ENCODE peak calls at places on chromosomes 4 and X, in four cellular contexts. One of them, this sample, is unnamed.

GRCh38 chrX:46531442-46531841 is 13.8 kb downstream of the ZNF674 start:
- DNase-seq in endothelial cell of umbilical vein: no peak
- DNase-seq in GM12878: no peak
- DNase-seq in H1: no peak
- DNase-seq in this sample: no peak

GRCh38 chrX:150565551-150565950 is 2.9 kb upstream of the MTM1 start:
- DNase-seq in endothelial cell of umbilical vein: no peak
- DNase-seq in GM12878: no peak
- DNase-seq in H1: no peak
- DNase-seq in this sample: no peak

GRCh38 chr4:3690576-3691152 is 75.5 kb upstream of the ADRA2C start:
- DNase-seq in endothelial cell of umbilical vein: no peak
- DNase-seq in GM12878: no peak
- DNase-seq in H1: no peak
- DNase-seq in this sample: no peak

GRCh38 chr4:143653031-143653430 is 47.4 kb downstream of the FREM3 start:
- DNase-seq in endothelial cell of umbilical vein: peak; percentile 61
- DNase-seq in GM12878: no peak
- DNase-seq in H1: no peak
- DNase-seq in this sample: no peak

GRCh38 chr4:77465271-77465670 is 140.3 kb upstream of the CXCL13 start:
- DNase-seq in endothelial cell of umbilical vein: no peak
- DNase-seq in GM12878: no peak
- DNase-seq in H1: peak; percentile 49
- DNase-seq in this sample: no peak

GRCh38 chr4:182873726-182874125 is 43.5 kb downstream of the DCTD start:
- DNase-seq in endothelial cell of umbilical vein: no peak
- DNase-seq in GM12878: no peak
- DNase-seq in H1: no peak
- DNase-seq in this sample: no peak

GRCh38 chr4:140743194-140743931 is 12.8 kb downstream of the TBC1D9 start:
- DNase-seq in endothelial cell of umbilical vein: peak; percentile 59
- DNase-seq in GM12878: peak; percentile 58
- DNase-seq in H1: no peak
- DNase-seq in this sample: no peak

GRCh38 chr4:87543835-87544461 is 14.8 kb upstream of the SPARCL1 start:
- DNase-seq in endothelial cell of umbilical vein: peak; percentile 48
- DNase-seq in GM12878: no peak
- DNase-seq in H1: no peak
- DNase-seq in this sample: no peak

GRCh38 chr4:151173751-151174325 is 74.4 kb downstream of the RPS3A start:
- DNase-seq in endothelial cell of umbilical vein: no peak
- DNase-seq in GM12878: no peak
- DNase-seq in H1: no peak
- DNase-seq in this sample: no peak

GRCh38 chrX:132092439-132093065 is 35.3 kb downstream of the FRMD7 start:
- DNase-seq in endothelial cell of umbilical vein: peak; percentile 68
- DNase-seq in GM12878: peak; percentile 25
- DNase-seq in H1: peak; percentile 57
- DNase-seq in this sample: peak; percentile 10

GRCh38 chr4:182449960-182450359 is 206.8 kb downstream of the TENM3 start:
- DNase-seq in endothelial cell of umbilical vein: no peak
- DNase-seq in GM12878: no peak
- DNase-seq in H1: no peak
- DNase-seq in this sample: no peak

GRCh38 chr4:169611991-169612868 is at the start of gene NEK1:
- DNase-seq in endothelial cell of umbilical vein: peak; percentile 86
- DNase-seq in GM12878: peak; percentile 62
- DNase-seq in H1: peak; percentile 88
- DNase-seq in this sample: no peak

GRCh38 chr4:11813951-11814446 is 385.3 kb upstream of the HS3ST1 start:
- DNase-seq in endothelial cell of umbilical vein: peak; percentile 72
- DNase-seq in GM12878: no peak
- DNase-seq in H1: no peak
- DNase-seq in this sample: no peak

GRCh38 chr4:77930154-77930553 is 67.5 kb downstream of the MRPL1 start:
- DNase-seq in endothelial cell of umbilical vein: no peak
- DNase-seq in GM12878: no peak
- DNase-seq in H1: no peak
- DNase-seq in this sample: no peak

GRCh38 chrX:31580726-31581125 is 508.9 kb upstream of the FTHL17 start:
- DNase-seq in endothelial cell of umbilical vein: peak; percentile 45
- DNase-seq in GM12878: no peak
- DNase-seq in H1: no peak
- DNase-seq in this sample: no peak

GRCh38 chrX:78118628-78119027 is 14.6 kb downstream of the PGK1 start:
- DNase-seq in endothelial cell of umbilical vein: no peak
- DNase-seq in GM12878: no peak
- DNase-seq in H1: no peak
- DNase-seq in this sample: no peak

GRCh38 chr4:186700746-186701145 is 22.9 kb downstream of the FAT1 start:
- DNase-seq in endothelial cell of umbilical vein: no peak
- DNase-seq in GM12878: no peak
- DNase-seq in H1: no peak
- DNase-seq in this sample: no peak

GRCh38 chr4:19992694-19993093 is 259.0 kb upstream of the SLIT2 start:
- DNase-seq in endothelial cell of umbilical vein: no peak
- DNase-seq in GM12878: no peak
- DNase-seq in H1: no peak
- DNase-seq in this sample: peak; percentile 28

GRCh38 chr4:38150766-38151165 is 190.6 kb downstream of the PTTG2 start:
- DNase-seq in endothelial cell of umbilical vein: no peak
- DNase-seq in GM12878: no peak
- DNase-seq in H1: no peak
- DNase-seq in this sample: no peak

GRCh38 chr4:188130355-188130754 is 8.9 kb upstream of the TRIML1 start:
- DNase-seq in endothelial cell of umbilical vein: no peak
- DNase-seq in GM12878: no peak
- DNase-seq in H1: no peak
- DNase-seq in this sample: no peak

GRCh38 chr4:8155660-8156421 is 2.8 kb downstream of the ABLIM2 start:
- DNase-seq in endothelial cell of umbilical vein: no peak
- DNase-seq in GM12878: no peak
- DNase-seq in H1: no peak
- DNase-seq in this sample: no peak

GRCh38 chr4:40212674-40213504 is 16.1 kb downstream of the RHOH start:
- DNase-seq in endothelial cell of umbilical vein: no peak
- DNase-seq in GM12878: no peak
- DNase-seq in H1: no peak
- DNase-seq in this sample: no peak

GRCh38 chr4:88029556-88029955 is 22.1 kb downstream of the PKD2 start:
- DNase-seq in endothelial cell of umbilical vein: no peak
- DNase-seq in GM12878: no peak
- DNase-seq in H1: no peak
- DNase-seq in this sample: no peak

GRCh38 chrX:78024349-78025108 is 55.1 kb upstream of the PGAM4 start:
- DNase-seq in endothelial cell of umbilical vein: peak; percentile 16
- DNase-seq in GM12878: no peak
- DNase-seq in H1: peak; percentile 45
- DNase-seq in this sample: no peak

GRCh38 chrX:47242321-47242720 is 9.5 kb downstream of the USP11 start:
- DNase-seq in endothelial cell of umbilical vein: no peak
- DNase-seq in GM12878: no peak
- DNase-seq in H1: no peak
- DNase-seq in this sample: no peak

DNA sequence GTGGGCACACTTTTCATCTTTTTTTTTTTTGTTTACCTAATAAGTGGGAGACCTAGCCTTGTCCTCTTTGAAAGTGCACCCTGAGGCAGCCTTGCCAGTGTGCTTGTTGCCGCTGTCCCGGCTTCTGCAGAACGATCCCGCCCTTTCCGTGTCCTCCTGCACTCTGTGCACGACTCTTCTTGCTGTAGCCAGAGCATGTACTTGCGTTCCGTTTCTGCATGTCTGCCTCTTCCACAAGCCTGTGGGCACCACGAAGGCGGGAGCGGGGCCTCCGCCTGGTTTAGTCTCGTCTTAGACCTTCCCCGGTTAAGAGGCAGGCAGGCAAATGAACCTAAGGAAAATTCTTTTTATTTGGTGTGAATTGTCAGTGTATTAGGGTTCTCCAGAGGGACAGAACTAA is 32.6 kb upstream of the TBC1D14 start:
- DNase-seq in endothelial cell of umbilical vein: no peak
- DNase-seq in GM12878: no peak
- DNase-seq in H1: no peak
- DNase-seq in this sample: no peak
- TF ChIP-seq POLR2AphosphoS5 in endothelial cell of umbilical vein: no peak
- TF ChIP-seq POLR2AphosphoS5 in GM12878: no peak
- TF ChIP-seq POLR2AphosphoS5 in H1: no peak
- TF ChIP-seq POLR2AphosphoS5 in this sample: no peak

GRCh38 chr4:2044119-2044485 is 15.0 kb upstream of the NAT8L start:
- DNase-seq in endothelial cell of umbilical vein: no peak
- DNase-seq in GM12878: no peak
- DNase-seq in H1: no peak
- DNase-seq in this sample: no peak
- TF ChIP-seq EZH2 in endothelial cell of umbilical vein: no peak
- TF ChIP-seq EZH2 in GM12878: no peak
- TF ChIP-seq EZH2 in H1: no peak
- TF ChIP-seq EZH2 in this sample: no peak

GRCh38 chr4:137524642-137525384 is 7.5 kb downstream of the PCDH18 start:
- DNase-seq in endothelial cell of umbilical vein: peak; percentile 57
- DNase-seq in GM12878: no peak
- DNase-seq in H1: no peak
- DNase-seq in this sample: no peak
- TF ChIP-seq POLR2AphosphoS5 in endothelial cell of umbilical vein: no peak
- TF ChIP-seq POLR2AphosphoS5 in GM12878: no peak
- TF ChIP-seq POLR2AphosphoS5 in H1: no peak
- TF ChIP-seq POLR2AphosphoS5 in this sample: no peak

GRCh38 chr4:6471303-6472007 is 959 bp downstream of the PPP2R2C start:
- DNase-seq in endothelial cell of umbilical vein: no peak
- DNase-seq in GM12878: no peak
- DNase-seq in H1: peak; percentile 49
- DNase-seq in this sample: no peak
- TF ChIP-seq EZH2 in endothelial cell of umbilical vein: no peak
- TF ChIP-seq EZH2 in GM12878: no peak
- TF ChIP-seq EZH2 in H1: no peak
- TF ChIP-seq EZH2 in this sample: no peak

GRCh38 chr4:162912482-162912881 is 254.2 kb downstream of the NAF1 start:
- DNase-seq in endothelial cell of umbilical vein: no peak
- DNase-seq in GM12878: no peak
- DNase-seq in H1: no peak
- DNase-seq in this sample: no peak
- TF ChIP-seq POLR2AphosphoS5 in endothelial cell of umbilical vein: no peak
- TF ChIP-seq POLR2AphosphoS5 in GM12878: no peak
- TF ChIP-seq POLR2AphosphoS5 in H1: no peak
- TF ChIP-seq POLR2AphosphoS5 in this sample: no peak